ENCODE peak calls at places on chromosomes 5 and 9, in eight cellular contexts. Q, Y, U, X, H, Z, L and V are unnamed samples.

GRCh38 chr9:101923451-101923850 is 185.0 kb upstream of the GRIN3A start:
- DNase-seq in U (no peak), X (no peak), H (no peak), Z (no peak), Y (no peak), L (no peak), Q (no peak), V (no peak)

GRCh38 chr9:22913518-22913917 is 466.9 kb downstream of the DMRTA1 start:
- DNase-seq in L (no peak), H (no peak), Z (no peak), X (no peak), Q (no peak), U (no peak), Y (no peak), V (no peak)

GRCh38 chr5:93569295-93570164 is 11.5 kb downstream of the NR2F1-AS1 start:
- DNase-seq in Y (no peak), X (no peak), U (no peak), L (no peak), Z (no peak), H (no peak), Q (no peak), V (no peak)

GRCh38 chr9:131595771-131596743 is 50.7 kb downstream of the PRRT1B start:
- DNase-seq in Q (no peak), Y (no peak), H (no peak), U (no peak), X (no peak), Z (no peak), L (no peak), V (peak)

GRCh38 chr9:88164870-88165269 is 26.6 kb upstream of the SPATA31C2 start:
- DNase-seq in H (no peak), Z (no peak), L (no peak), X (no peak), Q (no peak), Y (no peak), U (no peak), V (no peak)

GRCh38 chr5:80863708-80864107 is 96.5 kb upstream of the RASGRF2 start:
- DNase-seq in L (no peak), Y (no peak), H (no peak), X (no peak), Q (no peak), U (no peak), Z (no peak), V (no peak)

GRCh38 chr5:96725257-96725656 is 63.1 kb downstream of the CAST start:
- DNase-seq in Z (no peak), U (no peak), X (no peak), Y (no peak), Q (no peak), L (no peak), H (no peak), V (no peak)

GRCh38 chr5:119949426-119949999 is 320.2 kb downstream of the FAM170A start:
- DNase-seq in U (no peak), L (no peak), Q (no peak), X (no peak), Y (no peak), Z (no peak), H (no peak), V (no peak)

GRCh38 chr5:68464424-68464823 is 248.9 kb downstream of the PIK3R1 start:
- DNase-seq in Q (no peak), Z (no peak), X (no peak), Y (peak), H (no peak), U (no peak), L (no peak), V (peak)

GRCh38 chr9:130039504-130040147 is 3.4 kb downstream of the FNBP1 start:
- DNase-seq in L (no peak), Q (no peak), X (no peak), Y (peak), U (no peak), H (no peak), Z (no peak), V (no peak)

GRCh38 chr5:24188196-24188595 is 456.6 kb downstream of the CDH10 start:
- DNase-seq in H (no peak), U (no peak), Q (no peak), X (no peak), L (no peak), Y (no peak), Z (no peak), V (peak)

GRCh38 chr5:35420200-35420599 is 189.9 kb upstream of the PRLR start:
- DNase-seq in Q (no peak), Y (no peak), L (no peak), H (no peak), U (no peak), Z (no peak), X (no peak), V (no peak)

GRCh38 chr5:65034782-65035181 is 266.1 kb downstream of the CWC27 start:
- DNase-seq in U (no peak), Y (no peak), L (no peak), X (no peak), Z (no peak), Q (peak), H (no peak), V (no peak)

GRCh38 chr9:134568116-134568515 is 73.5 kb upstream of the COL5A1 start:
- DNase-seq in Z (no peak), Q (peak), H (no peak), L (no peak), Y (no peak), U (peak), X (no peak), V (no peak)

GRCh38 chr9:131701789-131702337 is 38.0 kb downstream of the RAPGEF1 start:
- DNase-seq in X (no peak), H (no peak), U (no peak), L (no peak), Y (no peak), Q (no peak), Z (no peak), V (no peak)

GRCh38 chr9:113519401-113520108 is 56.0 kb downstream of the RGS3 start:
- DNase-seq in X (no peak), Q (no peak), Z (peak), L (peak), H (no peak), Y (no peak), U (no peak), V (peak)

GRCh38 chr9:20312732-20313131 is 309.6 kb downstream of the MLLT3 start:
- DNase-seq in Q (no peak), U (no peak), H (no peak), X (no peak), Y (no peak), Z (no peak), L (peak), V (peak)

GRCh38 chr5:31270396-31270795 is 76.9 kb downstream of the CDH6 start:
- DNase-seq in L (no peak), Z (no peak), U (no peak), Q (no peak), Y (peak), X (no peak), H (no peak), V (peak)

GRCh38 chr5:2000591-2000990 is 117.9 kb upstream of the IRX4 start:
- DNase-seq in U (no peak), X (no peak), L (no peak), Z (no peak), Q (no peak), H (no peak), Y (no peak), V (no peak)

GRCh38 chr5:141858084-141858765 is 20.0 kb downstream of the PCDH1 start:
- DNase-seq in X (no peak), L (no peak), Q (no peak), U (no peak), Z (no peak), H (no peak), Y (no peak), V (no peak)

GRCh38 chr9:74672237-74672636 is 175.1 kb downstream of the RORB start:
- DNase-seq in U (no peak), H (no peak), Z (no peak), L (no peak), X (no peak), Y (no peak), Q (no peak), V (no peak)

GRCh38 chr9:109728696-109729300 is 51.2 kb upstream of the PALM2AKAP2 start:
- DNase-seq in X (no peak), Z (no peak), L (no peak), U (no peak), H (no peak), Q (no peak), Y (no peak), V (no peak)

GRCh38 chr9:137299938-137300337 is 2.1 kb downstream of the NRARP start:
- DNase-seq in L (no peak), H (no peak), Y (no peak), X (no peak), U (no peak), Z (no peak), Q (no peak), V (peak)

GRCh38 chr9:7988644-7989280 is 189.2 kb upstream of the DMAC1 start:
- DNase-seq in Q (no peak), U (no peak), H (no peak), L (no peak), Y (peak), X (no peak), Z (no peak), V (no peak)

GRCh38 chr5:17463653-17464052 is 34.4 kb upstream of the TAF11L2 start:
- DNase-seq in X (no peak), Z (no peak), Y (no peak), Q (no peak), H (no peak), U (no peak), L (no peak), V (no peak)

GRCh38 chr5:99814311-99815063 is 720.7 kb upstream of the FAM174A start:
- DNase-seq in H (no peak), L (no peak), Z (no peak), Q (no peak), X (no peak), U (no peak), Y (no peak), V (no peak)

GRCh38 chr5:111245654-111246053 is 21.5 kb downstream of the CAMK4 start:
- DNase-seq in U (no peak), X (no peak), Y (no peak), Q (no peak), Z (no peak), H (no peak), L (no peak), V (no peak)

GRCh38 chr5:68251804-68252648 is 36.5 kb downstream of the PIK3R1 start:
- DNase-seq in Q (peak), Y (no peak), X (no peak), L (no peak), Z (peak), H (peak), U (no peak), V (peak)

GRCh38 chr9:19185191-19185590 is 45.3 kb upstream of the DENND4C start:
- DNase-seq in L (no peak), Q (no peak), U (no peak), H (no peak), Y (no peak), Z (no peak), X (no peak), V (no peak)
- H3K4me3 ChIP-seq in L (no peak), Q (no peak), U (no peak), H (no peak), Y (no peak), Z (no peak), X (no peak), V (no peak)

GRCh38 chr9:16579872-16580432 is 290.5 kb downstream of the BNC2 start:
- DNase-seq in Q (no peak), H (no peak), U (no peak), Y (peak), X (no peak), Z (no peak), L (no peak), V (no peak)

GRCh38 chr9:16575142-16575877 is 295.2 kb downstream of the BNC2 start:
- DNase-seq in Q (no peak), L (no peak), H (no peak), Z (no peak), U (no peak), X (no peak), Y (peak), V (peak)

GRCh38 chr9:16571127-16571848 is 299.2 kb downstream of the BNC2 start:
- DNase-seq in H (no peak), L (no peak), X (no peak), Z (no peak), U (no peak), Q (no peak), Y (no peak), V (no peak)

GRCh38 chr9:16572005-16572727 is 298.3 kb downstream of the BNC2 start:
- DNase-seq in Z (no peak), H (no peak), L (no peak), Q (no peak), X (no peak), U (no peak), Y (no peak), V (no peak)

GRCh38 chr9:16575878-16576245 is 294.6 kb downstream of the BNC2 start:
- DNase-seq in H (no peak), Q (no peak), U (no peak), X (no peak), Y (no peak), L (no peak), Z (no peak), V (peak)
- TF ChIP-seq CTCF in H (no peak), Q (no peak), U (no peak), X (no peak), Y (no peak), L (no peak), Z (no peak), V (no peak)

GRCh38 chr9:6355728-6356127 is 27.6 kb downstream of the TPD52L3 start:
- DNase-seq in Y (no peak), H (peak), L (no peak), X (no peak), Q (no peak), Z (peak), U (no peak), V (peak)

GRCh38 chr9:6356441-6356840 is 28.3 kb downstream of the TPD52L3 start:
- DNase-seq in U (no peak), Z (no peak), Y (no peak), L (no peak), H (no peak), Q (no peak), X (no peak), V (no peak)

GRCh38 chr9:6354072-6354686 is 26.0 kb downstream of the TPD52L3 start:
- DNase-seq in Q (no peak), Y (peak), X (no peak), Z (peak), L (peak), H (peak), U (no peak), V (peak)

GRCh38 chr9:6351757-6352156 is 23.6 kb downstream of the TPD52L3 start:
- DNase-seq in Y (no peak), U (no peak), L (no peak), Q (no peak), Z (no peak), H (no peak), X (no peak), V (no peak)

GRCh38 chr9:6356904-6357303 is 28.7 kb downstream of the TPD52L3 start:
- DNase-seq in L (no peak), Q (no peak), U (no peak), Z (no peak), H (no peak), Y (peak), X (no peak), V (no peak)
- H3K4me3 ChIP-seq in L (no peak), Q (no peak), U (no peak), Z (no peak), H (no peak), Y (no peak), X (no peak), V (no peak)

DNA sequence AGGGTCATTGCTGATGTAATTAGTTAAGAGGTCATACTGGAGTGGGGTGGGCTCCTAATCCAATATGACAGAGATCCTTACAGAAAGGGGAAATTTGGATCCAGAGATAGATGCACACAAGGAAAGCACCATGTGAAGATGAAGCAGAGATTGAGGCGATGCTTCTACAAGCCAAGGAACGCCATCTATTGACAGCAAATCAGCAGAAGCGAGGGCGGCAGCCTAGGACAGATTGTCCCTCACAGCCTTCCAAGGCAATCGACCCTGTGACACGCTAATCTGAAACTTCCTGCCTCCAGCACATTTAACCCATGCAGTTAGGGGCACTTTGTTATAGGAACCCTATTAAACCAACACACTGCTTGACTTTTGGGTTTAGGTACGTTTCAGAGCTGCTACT is 285.1 kb upstream of the DAP start:
- DNase-seq in L (no peak), X (no peak), U (no peak), Q (no peak), Z (no peak), H (no peak), Y (peak), V (no peak)
- TF ChIP-seq CTCF in L (peak), X (no peak), U (peak), Q (no peak), Z (peak), H (peak), Y (no peak), V (no peak)

GRCh38 chr5:149457393-149457763 is 78.3 kb upstream of the IL17B start:
- DNase-seq in U (no peak), Z (no peak), H (no peak), L (no peak), X (no peak), Q (no peak), Y (no peak), V (no peak)
- H3K4me3 ChIP-seq in U (no peak), Z (no peak), H (no peak), L (no peak), X (no peak), Q (no peak), Y (no peak), V (no peak)

DNA sequence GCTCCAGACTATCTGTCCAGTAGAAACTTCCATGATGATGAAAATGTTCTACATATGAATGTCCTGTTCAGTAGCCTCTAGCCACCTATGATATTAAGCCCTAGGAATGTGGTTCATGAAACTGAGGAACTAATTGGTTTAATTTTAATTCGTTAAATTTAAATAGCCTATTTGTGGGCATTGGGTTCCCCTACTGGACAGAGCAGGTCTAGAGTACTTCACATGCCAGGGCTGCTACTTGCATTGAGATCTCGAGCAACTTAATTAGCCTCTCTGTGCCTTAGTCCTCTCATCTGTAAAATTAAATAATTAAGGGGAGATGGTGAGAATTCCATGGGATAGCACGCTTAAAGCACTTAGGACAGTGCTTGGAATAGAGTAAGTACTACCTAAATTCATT is 160.0 kb downstream of the PAPPA start:
- DNase-seq in H (no peak), X (no peak), U (no peak), Q (no peak), Z (no peak), L (no peak), Y (no peak), V (no peak)
- TF ChIP-seq CTCF in H (peak), X (no peak), U (no peak), Q (no peak), Z (peak), L (no peak), Y (no peak), V (peak)